ENCODE peak calls at places on chromosomes 4 and X, in four cellular contexts. E, G, D and M are unnamed samples.

GRCh38 chr4:6225469-6225868 is 25.1 kb upstream of the JAKMIP1 start:
- DNase-seq in E (no peak), G (no peak), D (peak), M (no peak)

GRCh38 chr4:76741663-76742020 is 156.3 kb downstream of the SOWAHB start:
- DNase-seq in E (no peak), G (no peak), D (no peak), M (peak)

GRCh38 chrX:24528605-24529004 is 63.5 kb downstream of the PDK3 start:
- DNase-seq in E (no peak), G (no peak), D (no peak), M (no peak)

GRCh38 chr4:10164877-10165283 is 48.3 kb upstream of the WDR1 start:
- DNase-seq in E (no peak), G (no peak), D (peak), M (no peak)

GRCh38 chrX:131783555-131784338 is 239.4 kb upstream of the STK26 start:
- DNase-seq in E (no peak), G (no peak), D (no peak), M (no peak)

GRCh38 chrX:152819732-152820131 is 10.8 kb downstream of the CETN2 start:
- DNase-seq in E (no peak), G (no peak), D (no peak), M (no peak)

GRCh38 chrX:134478374-134478773 is 18.4 kb downstream of the HPRT1 start:
- DNase-seq in E (no peak), G (no peak), D (no peak), M (no peak)

GRCh38 chr4:25663778-25664177 is 8.1 kb downstream of the SLC34A2 start:
- DNase-seq in E (no peak), G (no peak), D (no peak), M (no peak)

GRCh38 chr4:121726642-121727268 is 30.0 kb upstream of the ANXA5 start:
- DNase-seq in E (no peak), G (no peak), D (peak), M (no peak)

GRCh38 chr4:23305026-23305425 is 584.8 kb downstream of the PPARGC1A start:
- DNase-seq in E (no peak), G (no peak), D (no peak), M (no peak)

GRCh38 chr4:4866833-4867744 is 7.6 kb downstream of the MSX1 start:
- DNase-seq in E (no peak), G (no peak), D (no peak), M (peak)

GRCh38 chrX:29666361-29666760 is 549.0 kb upstream of the MAGEB2 start:
- DNase-seq in E (no peak), G (no peak), D (no peak), M (no peak)

GRCh38 chrX:46687619-46688018 is 71.3 kb downstream of the SLC9A7 start:
- DNase-seq in E (no peak), G (no peak), D (no peak), M (no peak)

GRCh38 chr4:126223784-126224407 is 909.1 kb downstream of the FAT4 start:
- DNase-seq in E (no peak), G (no peak), D (no peak), M (no peak)

GRCh38 chr4:166657261-166657660 is 577.0 kb downstream of the SPOCK3 start:
- DNase-seq in E (no peak), G (no peak), D (no peak), M (no peak)

GRCh38 chr4:85489273-85489672 is 14.3 kb downstream of the ARHGAP24 start:
- DNase-seq in E (no peak), G (no peak), D (no peak), M (no peak)

GRCh38 chr4:99436976-99437655 is 2.0 kb upstream of the ADH7 start:
- DNase-seq in E (no peak), G (no peak), D (no peak), M (no peak)

GRCh38 chr4:2461246-2461960 is 7.5 kb upstream of the RNF4 start:
- DNase-seq in E (no peak), G (no peak), D (no peak), M (no peak)

GRCh38 chr4:105902550-105903262 is 7.4 kb downstream of the NPNT start:
- DNase-seq in E (no peak), G (no peak), D (no peak), M (no peak)